ENCODE peak calls at places on chromosomes 1 and 21, in five cellular contexts. N is non-pigmented ciliary epithelial cell, I is Kasumi-1, H is NCI-H1105, Q is nucleus accumbens. X is an unnamed sample.

GRCh38 chr1:101338714-101339430 is 102.1 kb downstream of the S1PR1 start:
- DNase-seq in Q (no peak), I (no peak), N (no peak), H (no peak), X (no peak)

GRCh38 chr1:44339731-44340130 is 15.3 kb downstream of the ERI3 start:
- DNase-seq in I (no peak), H (no peak), N (no peak), Q (no peak), X (no peak)

GRCh38 chr1:27548136-27548853 is 55.6 kb downstream of the AHDC1 start:
- DNase-seq in H (no peak), Q (no peak), N (no peak), I (no peak), X (no peak)

GRCh38 chr1:17768651-17769241 is 13.6 kb downstream of the ACTL8 start:
- DNase-seq in H (no peak), I (no peak), Q (no peak), N (peak), X (no peak)

GRCh38 chr1:120179420-120180348 is 3.4 kb upstream of the SEC22B start:
- DNase-seq in H (peak), N (peak), Q (no peak), I (no peak), X (no peak)

GRCh38 chr21:36245115-36245514 is 74.9 kb upstream of the MORC3 start:
- DNase-seq in H (no peak), Q (no peak), I (no peak), N (no peak), X (no peak)

GRCh38 chr1:8597455-8597854 is 220.0 kb downstream of the RERE start:
- DNase-seq in H (no peak), I (no peak), Q (no peak), N (no peak), X (no peak)

GRCh38 chr1:184433928-184434502 is 47.2 kb downstream of the C1orf21 start:
- DNase-seq in N (no peak), I (no peak), Q (no peak), H (peak), X (no peak)

GRCh38 chr1:18294437-18295176 is 186.1 kb upstream of the KLHDC7A start:
- DNase-seq in Q (no peak), I (no peak), N (no peak), H (no peak), X (no peak)

GRCh38 chr1:7432102-7432895 is 338.8 kb upstream of the VAMP3 start:
- DNase-seq in I (no peak), H (no peak), N (no peak), Q (no peak), X (no peak)

GRCh38 chr1:223741861-223742260 is 29.5 kb downstream of the CAPN2 start:
- DNase-seq in I (no peak), N (peak), H (no peak), Q (no peak), X (no peak)

GRCh38 chr1:119676571-119677206 is 28.6 kb upstream of the ZNF697 start:
- DNase-seq in Q (no peak), I (no peak), N (no peak), H (no peak), X (no peak)

GRCh38 chr1:169601096-169601881 is 15.0 kb upstream of the F5 start:
- DNase-seq in I (peak), N (peak), Q (no peak), H (no peak), X (peak)

GRCh38 chr1:51344602-51345299 is 14.4 kb upstream of the TTC39A start:
- DNase-seq in Q (no peak), N (no peak), H (no peak), I (no peak), X (no peak)

GRCh38 chr1:241012708-241013340 is 344.2 kb downstream of the RGS7 start:
- DNase-seq in H (no peak), N (no peak), I (no peak), Q (no peak), X (no peak)

GRCh38 chr1:145912128-145912641 is 2.3 kb upstream of the ITGA10 start:
- DNase-seq in Q (no peak), N (no peak), H (no peak), I (no peak), X (no peak)

GRCh38 chr1:156643266-156644092 is 1.6 kb downstream of the BCAN start:
- DNase-seq in H (no peak), I (peak), N (no peak), Q (no peak), X (peak)

GRCh38 chr1:50346621-50347020 is 76.6 kb downstream of the DMRTA2 start:
- DNase-seq in N (no peak), I (peak), Q (no peak), H (no peak), X (no peak)

GRCh38 chr21:44024895-44025353 is 12.8 kb downstream of the TRAPPC10 start:
- DNase-seq in I (peak), H (no peak), N (peak), Q (peak), X (peak)

GRCh38 chr1:61174060-61174788 is 91.9 kb downstream of the NFIA start:
- DNase-seq in Q (no peak), H (no peak), I (no peak), N (no peak), X (no peak)

GRCh38 chr1:21344750-21345443 is 54.6 kb upstream of the ECE1 start:
- DNase-seq in Q (no peak), H (no peak), N (no peak), I (no peak), X (no peak)

GRCh38 chr1:39635205-39635870 is 4.1 kb downstream of the HEYL start:
- DNase-seq in Q (no peak), I (no peak), H (no peak), N (no peak), X (no peak)

GRCh38 chr1:214116258-214116657 is 128.5 kb downstream of the PROX1 start:
- DNase-seq in N (no peak), H (no peak), I (no peak), Q (no peak), X (no peak)

GRCh38 chr1:67723126-67723525 is 38.1 kb downstream of the GADD45A start:
- DNase-seq in N (no peak), I (no peak), H (no peak), Q (no peak), X (no peak)

GRCh38 chr1:94417962-94418663 is at the start of gene ABCD3:
- DNase-seq in I (peak), N (peak), H (peak), Q (peak), X (peak)

GRCh38 chr1:56065729-56066128 is 513.6 kb downstream of the PLPP3 start:
- DNase-seq in Q (no peak), I (no peak), N (no peak), H (no peak), X (no peak)

GRCh38 chr1:60265560-60266535 is 192.3 kb upstream of the C1orf87 start:
- DNase-seq in Q (no peak), H (no peak), I (no peak), N (peak), X (no peak)

GRCh38 chr1:112040891-112041740 is 51.6 kb upstream of the KCND3 start:
- DNase-seq in H (no peak), N (no peak), Q (no peak), I (no peak), X (no peak)

GRCh38 chr1:38466486-38466885 is 393.1 kb downstream of the RRAGC start:
- DNase-seq in I (no peak), N (no peak), H (no peak), Q (no peak), X (no peak)

GRCh38 chr1:33099290-33100118 is 18.6 kb downstream of the AZIN2 start:
- DNase-seq in Q (no peak), I (peak), H (no peak), N (peak), X (no peak)

GRCh38 chr1:24952413-24952841 is 22.4 kb upstream of the RUNX3 start:
- DNase-seq in N (no peak), H (no peak), I (peak), Q (no peak), X (no peak)

GRCh38 chr1:27744556-27744955 is 18.8 kb downstream of the FAM76A start:
- DNase-seq in Q (no peak), I (no peak), H (no peak), N (no peak), X (no peak)

GRCh38 chr21:34077888-34078287 is 4.5 kb downstream of the MRPS6 start:
- DNase-seq in H (no peak), I (no peak), Q (no peak), N (no peak), X (no peak)

X was measured in midbrain.